ENCODE peak calls at places on chromosomes 16 and 17, in ten cellular contexts. R is neuronal stem cell, S is GM23248, M is H9, V is PC-9, B is fibroblast of lung, N is MM.1S, K is neural progenitor cell, G is OCI-LY7, F is PC-3. I is an unnamed sample. For H3K9me3 and H3K4me1, the result is how much of the 10 kb centered on the place peaks cover.

GRCh38 chr17:81898029-81898866 is 3.8 kb upstream of the NPB start:
- DNase-seq in B (peak), V (peak), S (peak), R (no peak), M (no peak), K (no peak), N (no peak), G (no peak), F (peak), I (peak)

GRCh38 chr16:81366316-81366932 is 51.7 kb downstream of the GAN start:
- DNase-seq in F (peak), B (peak), K (peak), M (no peak), N (peak), S (peak), G (peak), V (no peak), R (peak), I (peak)

GRCh38 chr16:68992521-68992920 is 112.9 kb upstream of the HAS3 start:
- DNase-seq in S (peak), F (peak), B (peak), V (peak), R (no peak), M (no peak), G (no peak), N (no peak), K (no peak), I (peak)

GRCh38 chr17:76036497-76037380 is 9.6 kb upstream of the EVPL start:
- DNase-seq in G (no peak), S (no peak), B (no peak), V (no peak), K (peak), M (no peak), N (no peak), R (no peak), F (no peak), I (peak)

GRCh38 chr17:56110463-56111138 is 42.7 kb upstream of the ANKFN1 start:
- DNase-seq in K (no peak), N (no peak), F (no peak), R (no peak), M (no peak), B (no peak), G (no peak), S (no peak), V (peak), I (no peak)

GRCh38 chr16:75385507-75386152 is 47.7 kb downstream of the CFDP1 start:
- DNase-seq in K (peak), G (peak), S (peak), M (no peak), V (peak), F (peak), N (peak), B (peak), R (peak), I (peak)

GRCh38 chr17:8477653-8478441 is 42.2 kb downstream of the NDEL1 start:
- DNase-seq in V (no peak), R (no peak), N (no peak), S (no peak), B (no peak), F (no peak), K (no peak), G (no peak), M (no peak), I (no peak)

GRCh38 chr17:73013816-73014663 is 78.4 kb downstream of the SLC39A11 start:
- DNase-seq in V (peak), F (peak), G (peak), B (peak), R (no peak), S (peak), M (no peak), N (no peak), K (peak), I (no peak)

GRCh38 chr16:10876799-10877341 is at the start of gene CIITA:
- DNase-seq in S (peak), B (peak), N (peak), V (peak), M (peak), K (no peak), F (peak), R (no peak), G (peak), I (peak)

GRCh38 chr17:55298111-55298510 is 33.4 kb downstream of the HLF start:
- DNase-seq in K (no peak), S (no peak), F (no peak), B (no peak), V (no peak), M (no peak), N (no peak), R (no peak), G (no peak), I (no peak)

GRCh38 chr16:35687781-35688180 is 2228.4 kb downstream of the TP53TG3F start:
- DNase-seq in F (no peak), S (no peak), G (no peak), R (no peak), V (no peak), B (no peak), K (no peak), M (no peak), N (peak), I (no peak)

GRCh38 chr16:82470506-82471196 is 156.1 kb upstream of the CDH13 start:
- DNase-seq in G (no peak), V (no peak), F (no peak), S (no peak), B (peak), M (no peak), N (no peak), R (no peak), K (peak), I (no peak)

GRCh38 chr16:84068041-84068440 is 25.4 kb upstream of the SLC38A8 start:
- DNase-seq in V (no peak), B (no peak), K (no peak), N (no peak), S (no peak), M (no peak), G (no peak), F (no peak), R (no peak), I (peak)

GRCh38 chr16:54282923-54283734 is 3.5 kb downstream of the IRX3 start:
- DNase-seq in F (no peak), V (no peak), S (no peak), N (no peak), B (no peak), K (peak), R (peak), M (peak), G (no peak), I (peak)

GRCh38 chr16:4371481-4372314 is at the start of gene VASN:
- DNase-seq in N (no peak), F (peak), K (peak), S (peak), B (peak), G (peak), V (peak), M (peak), R (peak), I (peak)

GRCh38 chr17:68238488-68238887 is 9.4 kb upstream of the AMZ2 start:
- DNase-seq in F (no peak), G (no peak), B (no peak), M (no peak), S (no peak), K (no peak), V (peak), R (no peak), N (peak), I (no peak)

GRCh38 chr16:2910441-2910840 is 1.3 kb upstream of the FLYWCH1 start:
- DNase-seq in K (no peak), B (peak), G (no peak), N (no peak), M (no peak), F (no peak), V (peak), S (peak), R (no peak), I (peak)

GRCh38 chr16:69286941-69287713 is 24.0 kb upstream of the VPS4A start:
- DNase-seq in B (peak), S (peak), K (peak), M (no peak), V (peak), R (peak), N (peak), G (peak), F (peak), I (peak)

GRCh38 chr17:9932481-9932880 is 27.4 kb upstream of the RCVRN start:
- DNase-seq in M (no peak), N (no peak), G (no peak), R (no peak), S (peak), F (no peak), B (peak), K (no peak), V (no peak), I (no peak)

GRCh38 chr17:36641877-36642845 is 40.8 kb downstream of the MRM1 start:
- DNase-seq in K (peak), V (no peak), S (peak), N (no peak), B (no peak), M (peak), R (no peak), G (no peak), F (no peak), I (peak)

GRCh38 chr16:71288570-71288889 is 672 bp downstream of the CMTR2 start:
- DNase-seq in S (peak), B (peak), V (peak), K (no peak), R (no peak), N (no peak), F (no peak), M (no peak), G (no peak), I (peak)

GRCh38 chr17:48012151-48012520 is 25.5 kb downstream of the COPZ2 start:
- DNase-seq in M (peak), F (peak), G (peak), N (peak), V (no peak), R (no peak), B (no peak), K (peak), S (peak), I (peak)

GRCh38 chr17:65254166-65254565 is 117.0 kb downstream of the RGS9 start:
- DNase-seq in S (peak), N (no peak), F (peak), G (no peak), R (no peak), B (no peak), K (peak), V (no peak), M (no peak), I (no peak)

DNA sequence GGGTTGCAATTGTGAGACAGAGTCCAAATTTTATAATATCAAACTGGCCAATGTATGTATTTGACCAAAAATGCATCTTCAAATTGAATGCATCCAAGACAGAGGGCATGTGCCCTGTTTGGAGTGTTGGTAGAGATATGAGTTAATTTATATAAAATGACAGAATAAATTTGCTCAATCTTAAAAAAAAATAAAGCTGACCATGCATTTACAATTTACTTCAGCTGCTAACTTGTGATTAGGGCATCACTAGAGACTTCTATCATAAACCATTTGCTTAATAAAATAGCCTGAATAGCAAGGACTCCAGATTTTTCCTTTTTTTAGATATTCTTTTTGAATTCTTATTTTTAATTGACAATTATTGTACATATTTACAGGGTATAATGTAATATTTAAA is 1345.8 kb downstream of the CDH11 start:
- DNase-seq in K (no peak), G (no peak), F (no peak), N (no peak), B (no peak), S (no peak), V (no peak), R (no peak), M (no peak), I (no peak)
- H3K9me3 ChIP-seq in K (under half), G (under half), F (under half), N (under half), B (under half), S (under half), V (under half), R (under half), M (under half), I (under half)

GRCh38 chr16:72789921-72790320 is 258.0 kb downstream of the ZFHX3 start:
- DNase-seq in R (no peak), K (no peak), F (no peak), M (no peak), B (no peak), V (no peak), S (no peak), N (no peak), G (no peak), I (no peak)

GRCh38 chr16:72787519-72788268 is 260.2 kb downstream of the ZFHX3 start:
- DNase-seq in G (no peak), R (peak), V (no peak), M (peak), S (peak), K (peak), B (peak), N (peak), F (peak), I (peak)

GRCh38 chr16:72789465-72789864 is 258.5 kb downstream of the ZFHX3 start:
- DNase-seq in S (no peak), N (no peak), R (no peak), V (no peak), B (no peak), M (no peak), K (no peak), F (no peak), G (no peak), I (peak)

GRCh38 chr16:72787130-72787518 is 260.8 kb downstream of the ZFHX3 start:
- DNase-seq in R (no peak), F (no peak), N (no peak), V (no peak), B (no peak), M (no peak), K (peak), S (no peak), G (no peak), I (peak)

GRCh38 chr16:72788269-72788809 is 259.6 kb downstream of the ZFHX3 start:
- DNase-seq in B (no peak), M (no peak), V (no peak), K (peak), G (no peak), R (no peak), S (no peak), N (no peak), F (no peak), I (peak)
- H2AFZ ChIP-seq in B (no peak), M (no peak), V (no peak), K (no peak), G (no peak), R (no peak), S (no peak), N (no peak), F (no peak), I (no peak)

GRCh38 chr16:9092963-9093477 is 1.6 kb downstream of the HAPSTR1 start:
- DNase-seq in K (peak), R (no peak), G (peak), F (no peak), N (peak), V (no peak), M (no peak), B (no peak), S (peak), I (no peak)

GRCh38 chr16:9095171-9095570 is 3.7 kb downstream of the HAPSTR1 start:
- DNase-seq in S (no peak), B (no peak), G (no peak), N (no peak), K (no peak), F (no peak), V (no peak), M (no peak), R (no peak), I (no peak)

GRCh38 chr16:9092282-9092962 is 978 bp downstream of the HAPSTR1 start:
- DNase-seq in S (peak), R (peak), M (no peak), N (peak), K (peak), V (no peak), G (peak), B (no peak), F (no peak), I (peak)

GRCh38 chr16:9095998-9096397 is 4.6 kb downstream of the HAPSTR1 start:
- DNase-seq in N (no peak), G (no peak), F (no peak), S (no peak), R (no peak), B (no peak), K (no peak), M (no peak), V (no peak), I (no peak)

GRCh38 chr16:9094008-9094846 is 2.8 kb downstream of the HAPSTR1 start:
- DNase-seq in M (no peak), V (no peak), S (no peak), F (no peak), B (no peak), R (no peak), G (peak), N (peak), K (no peak), I (no peak)
- H3K4me1 ChIP-seq in M (under half), V (half or more), S (under half), F (under half), B (under half), R (under half), G (half or more), N (under half), K (under half), I (under half)

DNA sequence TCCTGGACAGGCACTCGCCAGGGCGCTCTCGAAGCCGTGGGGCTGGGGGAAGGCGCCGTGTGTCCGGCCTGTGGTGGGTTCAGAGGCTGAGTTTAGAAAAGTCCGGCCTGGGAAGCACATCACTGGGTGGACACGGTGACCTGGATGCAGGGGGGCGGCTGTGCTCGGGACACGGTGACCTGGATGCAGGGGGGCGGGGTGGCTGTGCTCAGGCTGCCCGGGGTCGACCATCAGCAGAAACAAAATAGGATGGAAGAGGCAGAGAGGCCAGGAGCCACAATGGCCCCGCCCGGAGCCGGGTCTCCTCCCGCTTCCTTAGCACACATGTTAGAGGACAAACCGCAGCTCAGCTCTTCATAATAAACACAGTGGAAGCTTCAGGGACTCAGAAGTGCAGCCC is 43.2 kb upstream of the GNG13 start:
- DNase-seq in G (no peak), R (no peak), N (no peak), M (no peak), S (no peak), B (no peak), V (no peak), F (no peak), K (no peak), I (peak)
- H3K9me3 ChIP-seq in G (under half), R (under half), N (under half), M (under half), S (under half), B (under half), V (under half), F (under half), K (under half), I (under half)

DNA sequence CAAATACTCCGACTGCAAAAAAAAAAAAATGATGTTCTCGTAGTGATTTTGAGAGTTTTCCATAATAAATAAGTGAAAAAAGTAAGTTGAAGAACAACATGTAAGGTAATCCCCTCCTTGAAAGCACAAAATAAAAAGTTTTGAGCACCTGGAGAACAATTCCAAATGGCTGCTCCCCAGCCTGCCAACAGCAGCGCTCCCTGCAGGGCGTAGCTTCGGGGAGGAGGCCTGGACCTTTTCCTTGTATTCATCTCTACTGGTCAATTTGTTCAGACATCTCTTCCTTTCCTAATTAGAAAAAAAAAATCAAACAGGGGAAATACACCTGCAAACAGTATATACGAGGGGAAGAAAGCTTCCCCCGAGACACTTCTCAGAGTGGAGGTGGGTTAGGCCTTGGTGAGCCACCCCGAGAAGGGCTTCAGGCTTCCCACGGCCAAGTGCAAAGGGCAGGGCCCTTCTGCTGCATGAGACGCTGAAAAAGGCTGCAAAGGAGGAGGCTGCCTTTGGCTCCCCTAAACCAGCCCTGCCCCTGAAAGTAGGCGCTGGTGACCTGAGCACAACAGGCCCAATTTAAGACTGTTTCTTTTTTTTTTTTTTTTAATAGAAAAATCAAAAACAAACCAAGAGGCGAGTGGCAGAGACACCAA is 193.2 kb upstream of the FOXF1 start:
- DNase-seq in V (no peak), R (no peak), K (no peak), F (no peak), N (no peak), M (no peak), B (no peak), G (no peak), S (no peak), I (peak)
- H2AFZ ChIP-seq in V (no peak), R (no peak), K (no peak), F (no peak), N (no peak), M (no peak), B (no peak), G (no peak), S (no peak), I (no peak)

DNA sequence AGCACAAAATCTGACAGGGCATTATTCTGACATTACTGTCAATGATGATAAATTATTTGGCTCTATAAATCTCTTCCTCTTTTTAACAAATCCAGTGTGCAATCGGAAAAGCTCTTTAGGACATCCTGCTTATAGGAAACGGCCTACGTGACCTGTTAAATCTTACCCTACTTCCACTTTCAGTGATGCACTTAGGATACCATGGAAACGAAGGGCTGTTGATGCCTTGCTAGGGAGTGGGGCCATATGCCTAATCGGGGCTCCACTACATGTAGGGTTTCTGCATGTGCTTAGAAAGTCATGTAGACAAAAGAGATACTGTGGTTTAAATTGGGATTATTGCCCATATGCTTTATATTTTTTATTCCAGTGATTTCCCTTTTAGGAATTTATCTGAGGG is 27.2 kb downstream of the ZNF594 start:
- DNase-seq in B (no peak), G (no peak), M (no peak), S (no peak), K (no peak), N (no peak), F (no peak), V (no peak), R (no peak), I (no peak)
- H3K4me1 ChIP-seq in B (under half), G (under half), M (under half), S (under half), K (under half), N (under half), F (under half), V (under half), R (under half), I (under half)

GRCh38 chr17:52696362-52696761 is 537.8 kb upstream of the CA10 start:
- DNase-seq in B (no peak), S (no peak), F (no peak), M (no peak), N (no peak), R (no peak), K (no peak), V (no peak), G (no peak), I (no peak)
- H3K9me3 ChIP-seq in B (under half), S (under half), F (under half), M (under half), N (under half), R (under half), K (under half), V (under half), G (under half), I (under half)

DNA sequence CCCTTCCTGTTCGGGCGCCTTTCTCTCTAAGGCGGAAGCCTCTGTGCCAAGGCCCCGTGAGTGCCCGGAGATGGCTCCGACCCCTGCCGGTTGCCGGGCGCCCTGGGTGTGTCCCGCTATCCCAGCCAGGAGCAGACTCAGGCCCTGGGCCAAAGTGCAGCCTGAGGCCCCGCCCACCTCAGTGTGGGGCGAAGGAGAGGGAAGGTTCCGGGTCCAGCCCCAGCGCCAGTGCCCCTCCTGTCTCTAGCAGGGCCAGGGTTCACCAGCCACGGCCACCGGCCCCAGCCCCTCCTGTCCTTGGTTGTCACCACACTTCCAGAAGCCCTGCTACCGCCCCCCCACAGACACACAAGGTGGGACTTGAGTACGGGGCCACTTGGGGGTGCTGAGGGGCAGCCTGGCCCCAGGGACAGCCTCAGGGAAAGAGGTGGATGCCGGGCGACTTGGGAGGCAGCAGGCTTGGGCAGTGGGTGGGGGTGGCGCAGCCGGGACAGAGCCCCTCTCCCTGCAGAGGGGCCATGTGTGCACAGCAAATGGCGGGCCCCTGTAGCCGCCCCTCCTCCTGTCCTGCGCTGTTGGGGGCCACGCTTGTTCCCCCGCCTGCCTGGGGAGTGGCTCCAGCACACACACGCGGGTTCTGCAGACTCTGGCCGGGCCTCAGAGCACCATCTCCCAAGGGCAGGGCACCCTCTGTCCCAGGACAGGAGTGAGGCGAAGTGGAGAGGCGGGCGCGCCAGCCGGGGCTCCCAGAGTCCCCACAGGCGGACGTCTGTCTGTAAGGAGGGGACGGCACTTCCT is 6.0 kb downstream of the C1QTNF8 start:
- DNase-seq in V (no peak), K (no peak), G (no peak), N (no peak), F (peak), M (no peak), S (no peak), B (no peak), R (no peak), I (no peak)
- H2AFZ ChIP-seq in V (no peak), K (no peak), G (no peak), N (no peak), F (peak), M (no peak), S (no peak), B (no peak), R (peak), I (no peak)